ENCODE peak calls at places on chromosomes 2 and 18, in eight cellular contexts. G is lower lobe of right lung; C is thoracic aorta; P is GM12891; R is fibroblast of lung; T is effector CD8-positive, alpha-beta T cell; Z is hypothalamus; Q is kidney tubule cell. A is an unnamed sample.

GRCh38 chr18:48888681-48889080 is 62.1 kb downstream of the SMAD7 start:
- DNase-seq in C (no peak), P (no peak), T (no peak), Q (no peak), G (no peak), Z (no peak), R (no peak), A (peak)

GRCh38 chr2:224925822-224926124 is 116.5 kb downstream of the DOCK10 start:
- DNase-seq in R (peak), C (no peak), P (no peak), G (no peak), T (no peak), Q (peak), Z (no peak), A (no peak)

GRCh38 chr2:2793925-2794324 is 462.9 kb upstream of the MYT1L start:
- DNase-seq in Z (no peak), P (no peak), T (no peak), R (no peak), G (no peak), C (no peak), Q (no peak), A (no peak)

GRCh38 chr2:233115121-233115520 is 55.0 kb downstream of the INPP5D start:
- DNase-seq in T (no peak), Q (no peak), Z (no peak), P (no peak), G (no peak), R (no peak), C (no peak), A (peak)

GRCh38 chr2:215870986-215871385 is 142.4 kb downstream of the MREG start:
- DNase-seq in G (no peak), R (no peak), P (no peak), Q (no peak), C (no peak), T (no peak), Z (no peak), A (no peak)

GRCh38 chr18:79898952-79899608 is 52.4 kb downstream of the SLC66A2 start:
- DNase-seq in P (no peak), T (no peak), G (no peak), C (no peak), Q (no peak), R (no peak), Z (no peak), A (peak)

GRCh38 chr18:4836146-4836545 is 360.9 kb downstream of the AKAIN1 start:
- DNase-seq in T (no peak), R (no peak), Z (no peak), P (no peak), G (no peak), Q (no peak), C (no peak), A (no peak)

GRCh38 chr18:50982086-50982801 is 14.4 kb downstream of the ELAC1 start:
- DNase-seq in R (no peak), G (no peak), P (no peak), Z (no peak), T (no peak), Q (no peak), C (no peak), A (no peak)

GRCh38 chr2:196130039-196130825 is 41.1 kb downstream of the STK17B start:
- DNase-seq in R (no peak), Z (no peak), C (no peak), G (no peak), P (no peak), T (no peak), Q (peak), A (no peak)

GRCh38 chr18:47817017-47817911 is 113.2 kb downstream of the SMAD2 start:
- DNase-seq in T (no peak), Q (no peak), G (no peak), C (no peak), R (peak), Z (no peak), P (no peak), A (no peak)

GRCh38 chr2:7670905-7671304 is 753.7 kb downstream of the RNF144A start:
- DNase-seq in T (no peak), R (no peak), G (no peak), Z (no peak), Q (no peak), P (no peak), C (no peak), A (no peak)

GRCh38 chr18:74310411-74310810 is 5.2 kb upstream of the C18orf63 start:
- DNase-seq in R (peak), P (no peak), T (no peak), G (no peak), C (no peak), Z (no peak), Q (peak), A (no peak)

GRCh38 chr2:8332646-8333045 is 349.2 kb upstream of the ID2 start:
- DNase-seq in Z (no peak), G (no peak), R (no peak), T (no peak), C (no peak), P (no peak), Q (no peak), A (no peak)

GRCh38 chr2:110115291-110116032 is at the start of gene MALL:
- DNase-seq in T (no peak), Q (peak), G (peak), C (no peak), P (no peak), Z (no peak), R (peak), A (no peak)

GRCh38 chr18:21364471-21364870 is 122.4 kb downstream of the GREB1L start:
- DNase-seq in Z (no peak), C (no peak), T (no peak), Q (no peak), R (no peak), P (no peak), G (no peak), A (no peak)

GRCh38 chr2:172282944-172283343 is 144.4 kb upstream of the ITGA6 start:
- DNase-seq in G (no peak), Z (no peak), Q (peak), T (no peak), R (peak), P (no peak), C (no peak), A (no peak)

GRCh38 chr2:7835693-7836680 is 845.9 kb upstream of the ID2 start:
- DNase-seq in C (no peak), P (peak), G (no peak), Z (no peak), T (no peak), Q (peak), R (no peak), A (no peak)

GRCh38 chr2:234730066-234730640 is 221.7 kb upstream of the SH3BP4 start:
- DNase-seq in R (no peak), Z (no peak), C (no peak), T (no peak), P (no peak), Q (peak), G (no peak), A (no peak)

GRCh38 chr18:49813071-49813320 is 337 bp downstream of the ACAA2 start:
- DNase-seq in R (peak), C (no peak), T (no peak), Z (no peak), P (no peak), Q (no peak), G (peak), A (no peak)

GRCh38 chr2:239298126-239298804 is 102.6 kb downstream of the HDAC4 start:
- DNase-seq in Z (no peak), T (peak), P (no peak), G (no peak), R (no peak), C (no peak), Q (peak), A (peak)

GRCh38 chr2:173272895-173273294 is 81.8 kb upstream of the CDCA7 start:
- DNase-seq in R (no peak), Q (no peak), T (no peak), C (no peak), P (no peak), G (no peak), Z (no peak), A (no peak)

GRCh38 chr2:241141214-241141770 is 8.0 kb downstream of the PASK start:
- DNase-seq in T (no peak), R (no peak), Z (no peak), Q (no peak), C (no peak), P (no peak), G (no peak), A (peak)

GRCh38 chr2:130846686-130847375 is 10.1 kb downstream of the ARHGEF4 start:
- DNase-seq in P (no peak), Q (no peak), R (peak), Z (no peak), G (no peak), C (no peak), T (no peak), A (peak)

GRCh38 chr18:75844102-75844604 is 416.6 kb upstream of the SMIM21 start:
- DNase-seq in T (no peak), C (no peak), Z (no peak), Q (peak), R (no peak), P (no peak), G (no peak), A (no peak)